ENCODE peak calls at places on chromosomes 3 and 15, in eight cellular contexts. One of them, this sample, is unnamed.

GRCh38 chr3:186538779-186539178 is 5.4 kb downstream of the CRYGS start:
- DNase-seq in A549: no peak
- DNase-seq in GM20000: peak
- DNase-seq in GM10248: peak
- DNase-seq in Calu3: no peak
- DNase-seq in foreskin fibroblast: no peak
- DNase-seq in ovary: no peak
- DNase-seq in cardiac muscle cell: no peak
- DNase-seq in this sample: no peak

GRCh38 chr15:64804619-64805018 is 20.8 kb downstream of the PIF1 start:
- DNase-seq in A549: no peak
- DNase-seq in GM20000: no peak
- DNase-seq in GM10248: no peak
- DNase-seq in Calu3: no peak
- DNase-seq in foreskin fibroblast: no peak
- DNase-seq in ovary: no peak
- DNase-seq in cardiac muscle cell: no peak
- DNase-seq in this sample: no peak

GRCh38 chr3:39255503-39256325 is 24.1 kb downstream of the CX3CR1 start:
- DNase-seq in A549: no peak
- DNase-seq in GM20000: peak
- DNase-seq in GM10248: peak
- DNase-seq in Calu3: no peak
- DNase-seq in foreskin fibroblast: no peak
- DNase-seq in ovary: no peak
- DNase-seq in cardiac muscle cell: no peak
- DNase-seq in this sample: no peak

GRCh38 chr3:128133273-128133883 is 9.8 kb upstream of the RUVBL1 start:
- DNase-seq in A549: no peak
- DNase-seq in GM20000: no peak
- DNase-seq in GM10248: no peak
- DNase-seq in Calu3: peak
- DNase-seq in foreskin fibroblast: peak
- DNase-seq in ovary: no peak
- DNase-seq in cardiac muscle cell: no peak
- DNase-seq in this sample: no peak

GRCh38 chr3:88013592-88013991 is 45.2 kb downstream of the CGGBP1 start:
- DNase-seq in A549: no peak
- DNase-seq in GM20000: no peak
- DNase-seq in GM10248: no peak
- DNase-seq in Calu3: no peak
- DNase-seq in foreskin fibroblast: no peak
- DNase-seq in ovary: no peak
- DNase-seq in cardiac muscle cell: no peak
- DNase-seq in this sample: no peak

GRCh38 chr3:89032331-89033063 is 74.9 kb upstream of the EPHA3 start:
- DNase-seq in A549: no peak
- DNase-seq in GM20000: no peak
- DNase-seq in GM10248: no peak
- DNase-seq in Calu3: peak
- DNase-seq in foreskin fibroblast: peak
- DNase-seq in ovary: no peak
- DNase-seq in cardiac muscle cell: no peak
- DNase-seq in this sample: no peak

GRCh38 chr3:9037113-9037715 is 73.9 kb upstream of the RAD18 start:
- DNase-seq in A549: no peak
- DNase-seq in GM20000: no peak
- DNase-seq in GM10248: no peak
- DNase-seq in Calu3: no peak
- DNase-seq in foreskin fibroblast: no peak
- DNase-seq in ovary: peak
- DNase-seq in cardiac muscle cell: no peak
- DNase-seq in this sample: no peak

GRCh38 chr15:98174286-98174685 is 213.8 kb downstream of the ARRDC4 start:
- DNase-seq in A549: no peak
- DNase-seq in GM20000: no peak
- DNase-seq in GM10248: no peak
- DNase-seq in Calu3: no peak
- DNase-seq in foreskin fibroblast: no peak
- DNase-seq in ovary: no peak
- DNase-seq in cardiac muscle cell: no peak
- DNase-seq in this sample: no peak

GRCh38 chr3:50139308-50139707 is 15.8 kb upstream of the SEMA3F start:
- DNase-seq in A549: no peak
- DNase-seq in GM20000: no peak
- DNase-seq in GM10248: no peak
- DNase-seq in Calu3: no peak
- DNase-seq in foreskin fibroblast: no peak
- DNase-seq in ovary: no peak
- DNase-seq in cardiac muscle cell: no peak
- DNase-seq in this sample: no peak

GRCh38 chr3:12963869-12964712 is 109.1 kb downstream of the IQSEC1 start:
- DNase-seq in A549: no peak
- DNase-seq in GM20000: no peak
- DNase-seq in GM10248: no peak
- DNase-seq in Calu3: no peak
- DNase-seq in foreskin fibroblast: no peak
- DNase-seq in ovary: peak
- DNase-seq in cardiac muscle cell: no peak
- DNase-seq in this sample: no peak

GRCh38 chr15:38545179-38545578 is 19.4 kb downstream of the RASGRP1 start:
- DNase-seq in A549: no peak
- DNase-seq in GM20000: no peak
- DNase-seq in GM10248: no peak
- DNase-seq in Calu3: no peak
- DNase-seq in foreskin fibroblast: no peak
- DNase-seq in ovary: no peak
- DNase-seq in cardiac muscle cell: no peak
- DNase-seq in this sample: no peak

GRCh38 chr3:54343495-54343894 is 221.1 kb downstream of the CACNA2D3 start:
- DNase-seq in A549: no peak
- DNase-seq in GM20000: no peak
- DNase-seq in GM10248: no peak
- DNase-seq in Calu3: no peak
- DNase-seq in foreskin fibroblast: no peak
- DNase-seq in ovary: no peak
- DNase-seq in cardiac muscle cell: no peak
- DNase-seq in this sample: no peak

GRCh38 chr3:42651248-42652091 is 2.0 kb upstream of the ZBTB47 start:
- DNase-seq in A549: no peak
- DNase-seq in GM20000: no peak
- DNase-seq in GM10248: no peak
- DNase-seq in Calu3: no peak
- DNase-seq in foreskin fibroblast: peak
- DNase-seq in ovary: no peak
- DNase-seq in cardiac muscle cell: no peak
- DNase-seq in this sample: no peak

GRCh38 chr3:68866157-68866556 is 66.2 kb downstream of the TAFA4 start:
- DNase-seq in A549: no peak
- DNase-seq in GM20000: no peak
- DNase-seq in GM10248: no peak
- DNase-seq in Calu3: no peak
- DNase-seq in foreskin fibroblast: no peak
- DNase-seq in ovary: no peak
- DNase-seq in cardiac muscle cell: no peak
- DNase-seq in this sample: no peak

GRCh38 chr3:175977968-175978752 is 1119.0 kb downstream of the NAALADL2 start:
- DNase-seq in A549: no peak
- DNase-seq in GM20000: no peak
- DNase-seq in GM10248: no peak
- DNase-seq in Calu3: no peak
- DNase-seq in foreskin fibroblast: no peak
- DNase-seq in ovary: no peak
- DNase-seq in cardiac muscle cell: no peak
- DNase-seq in this sample: no peak

GRCh38 chr15:67085237-67085817 is 19.9 kb downstream of the SMAD3 start:
- DNase-seq in A549: no peak
- DNase-seq in GM20000: no peak
- DNase-seq in GM10248: no peak
- DNase-seq in Calu3: no peak
- DNase-seq in foreskin fibroblast: no peak
- DNase-seq in ovary: no peak
- DNase-seq in cardiac muscle cell: no peak
- DNase-seq in this sample: no peak

DNA sequence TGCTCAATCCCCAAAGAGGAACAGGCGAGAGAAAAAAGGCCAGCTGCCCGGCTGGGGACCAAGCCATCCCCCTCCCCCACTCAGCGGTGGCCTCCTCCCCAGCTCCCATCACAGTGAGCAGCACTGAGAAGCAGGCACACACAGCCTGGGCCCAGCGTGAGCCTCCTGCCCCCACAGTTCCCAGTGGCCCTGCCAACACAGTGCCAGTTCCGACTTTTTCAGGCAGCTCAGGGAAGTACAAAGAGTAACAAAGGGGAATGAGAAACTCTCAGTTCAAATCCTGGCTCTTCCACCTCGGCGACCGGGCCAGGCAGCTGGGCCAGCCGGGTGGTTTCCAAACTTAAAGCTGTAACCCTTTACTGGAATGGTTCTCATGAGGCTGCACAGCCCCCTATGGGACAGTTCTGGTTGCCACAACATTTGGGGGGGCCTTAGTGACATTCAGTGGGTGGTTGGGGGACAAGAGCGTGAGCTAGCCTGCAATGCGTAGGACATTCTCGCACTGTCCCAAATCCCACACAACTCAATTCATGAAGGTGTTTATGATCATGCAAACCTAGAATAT is 18.4 kb downstream of the TNK2 start:
- DNase-seq in A549: no peak
- DNase-seq in GM20000: no peak
- DNase-seq in GM10248: no peak
- DNase-seq in Calu3: no peak
- DNase-seq in foreskin fibroblast: no peak
- DNase-seq in ovary: no peak
- DNase-seq in cardiac muscle cell: no peak
- DNase-seq in this sample: no peak
- TF ChIP-seq CTCF in A549: no peak
- TF ChIP-seq CTCF in GM20000: no peak
- TF ChIP-seq CTCF in GM10248: no peak
- TF ChIP-seq CTCF in Calu3: no peak
- TF ChIP-seq CTCF in foreskin fibroblast: no peak
- TF ChIP-seq CTCF in ovary: no peak
- TF ChIP-seq CTCF in cardiac muscle cell: no peak
- TF ChIP-seq CTCF in this sample: no peak

GRCh38 chr3:46661776-46662766 is 31.4 kb downstream of the ALS2CL start:
- DNase-seq in A549: no peak
- DNase-seq in GM20000: no peak
- DNase-seq in GM10248: peak
- DNase-seq in Calu3: no peak
- DNase-seq in foreskin fibroblast: no peak
- DNase-seq in ovary: peak
- DNase-seq in cardiac muscle cell: no peak
- DNase-seq in this sample: no peak

GRCh38 chr3:46664188-46664970 is 29.1 kb downstream of the ALS2CL start:
- DNase-seq in A549: no peak
- DNase-seq in GM20000: peak
- DNase-seq in GM10248: no peak
- DNase-seq in Calu3: no peak
- DNase-seq in foreskin fibroblast: no peak
- DNase-seq in ovary: peak
- DNase-seq in cardiac muscle cell: no peak
- DNase-seq in this sample: no peak

GRCh38 chr3:46664971-46665762 is 28.3 kb downstream of the ALS2CL start:
- DNase-seq in A549: no peak
- DNase-seq in GM20000: no peak
- DNase-seq in GM10248: no peak
- DNase-seq in Calu3: no peak
- DNase-seq in foreskin fibroblast: no peak
- DNase-seq in ovary: no peak
- DNase-seq in cardiac muscle cell: no peak
- DNase-seq in this sample: peak

GRCh38 chr3:46662771-46663551 is 30.5 kb downstream of the ALS2CL start:
- DNase-seq in A549: no peak
- DNase-seq in GM20000: no peak
- DNase-seq in GM10248: no peak
- DNase-seq in Calu3: no peak
- DNase-seq in foreskin fibroblast: peak
- DNase-seq in ovary: peak
- DNase-seq in cardiac muscle cell: peak
- DNase-seq in this sample: no peak

GRCh38 chr3:46663611-46664135 is 29.8 kb downstream of the ALS2CL start:
- DNase-seq in A549: no peak
- DNase-seq in GM20000: peak
- DNase-seq in GM10248: peak
- DNase-seq in Calu3: peak
- DNase-seq in foreskin fibroblast: no peak
- DNase-seq in ovary: peak
- DNase-seq in cardiac muscle cell: peak
- DNase-seq in this sample: no peak
- TF ChIP-seq CTCF in A549: peak
- TF ChIP-seq CTCF in GM20000: no peak
- TF ChIP-seq CTCF in GM10248: no peak
- TF ChIP-seq CTCF in Calu3: no peak
- TF ChIP-seq CTCF in foreskin fibroblast: peak
- TF ChIP-seq CTCF in ovary: no peak
- TF ChIP-seq CTCF in cardiac muscle cell: no peak
- TF ChIP-seq CTCF in this sample: no peak

GRCh38 chr3:156033428-156033827 is 87.0 kb upstream of the KCNAB1 start:
- DNase-seq in A549: no peak
- DNase-seq in GM20000: no peak
- DNase-seq in GM10248: no peak
- DNase-seq in Calu3: no peak
- DNase-seq in foreskin fibroblast: no peak
- DNase-seq in ovary: no peak
- DNase-seq in cardiac muscle cell: no peak
- DNase-seq in this sample: no peak
- TF ChIP-seq CTCF in A549: no peak
- TF ChIP-seq CTCF in GM20000: no peak
- TF ChIP-seq CTCF in GM10248: no peak
- TF ChIP-seq CTCF in Calu3: no peak
- TF ChIP-seq CTCF in foreskin fibroblast: no peak
- TF ChIP-seq CTCF in ovary: no peak
- TF ChIP-seq CTCF in cardiac muscle cell: no peak
- TF ChIP-seq CTCF in this sample: no peak

GRCh38 chr3:15528881-15529537 is 7.5 kb upstream of the COLQ start:
- DNase-seq in A549: no peak
- DNase-seq in GM20000: no peak
- DNase-seq in GM10248: no peak
- DNase-seq in Calu3: no peak
- DNase-seq in foreskin fibroblast: no peak
- DNase-seq in ovary: no peak
- DNase-seq in cardiac muscle cell: no peak
- DNase-seq in this sample: no peak

GRCh38 chr3:15523660-15524417 is 2.3 kb upstream of the COLQ start:
- DNase-seq in A549: no peak
- DNase-seq in GM20000: no peak
- DNase-seq in GM10248: no peak
- DNase-seq in Calu3: no peak
- DNase-seq in foreskin fibroblast: peak
- DNase-seq in ovary: no peak
- DNase-seq in cardiac muscle cell: no peak
- DNase-seq in this sample: no peak

GRCh38 chr3:15531346-15531745 is 9.8 kb upstream of the COLQ start:
- DNase-seq in A549: no peak
- DNase-seq in GM20000: no peak
- DNase-seq in GM10248: no peak
- DNase-seq in Calu3: no peak
- DNase-seq in foreskin fibroblast: no peak
- DNase-seq in ovary: no peak
- DNase-seq in cardiac muscle cell: no peak
- DNase-seq in this sample: no peak

GRCh38 chr3:15525790-15526189 is 4.3 kb upstream of the COLQ start:
- DNase-seq in A549: no peak
- DNase-seq in GM20000: no peak
- DNase-seq in GM10248: no peak
- DNase-seq in Calu3: no peak
- DNase-seq in foreskin fibroblast: no peak
- DNase-seq in ovary: no peak
- DNase-seq in cardiac muscle cell: no peak
- DNase-seq in this sample: no peak

GRCh38 chr3:15527031-15527459 is 5.5 kb upstream of the COLQ start:
- DNase-seq in A549: peak
- DNase-seq in GM20000: peak
- DNase-seq in GM10248: no peak
- DNase-seq in Calu3: no peak
- DNase-seq in foreskin fibroblast: no peak
- DNase-seq in ovary: peak
- DNase-seq in cardiac muscle cell: peak
- DNase-seq in this sample: no peak
- TF ChIP-seq CTCF in A549: no peak
- TF ChIP-seq CTCF in GM20000: no peak
- TF ChIP-seq CTCF in GM10248: peak
- TF ChIP-seq CTCF in Calu3: no peak
- TF ChIP-seq CTCF in foreskin fibroblast: no peak
- TF ChIP-seq CTCF in ovary: no peak
- TF ChIP-seq CTCF in cardiac muscle cell: peak
- TF ChIP-seq CTCF in this sample: no peak

This sample was measured in omental fat pad.